ENCODE peak calls at places on chromosome 13, in four cellular contexts. Q is psoas muscle, N is epithelial cell of proximal tubule, P is dorsolateral prefrontal cortex. C is an unnamed sample.

GRCh38 chr13:44017756-44018309 is 138.1 kb downstream of the LACC1 start:
- DNase-seq in Q (no peak), N (no peak), P (no peak), C (no peak)

GRCh38 chr13:30745917-30746686 is 10.8 kb downstream of the ALOX5AP start:
- DNase-seq in Q (no peak), N (no peak), P (no peak), C (no peak)

GRCh38 chr13:35723061-35723461 is 246.6 kb upstream of the MAB21L1 start:
- DNase-seq in Q (no peak), N (no peak), P (no peak), C (no peak)

GRCh38 chr13:51154029-51154555 is 43.0 kb upstream of the C13orf42 start:
- DNase-seq in Q (no peak), N (no peak), P (no peak), C (no peak)

GRCh38 chr13:95601216-95601615 is 43.3 kb downstream of the DZIP1 start:
- DNase-seq in Q (no peak), N (no peak), P (no peak), C (no peak)

GRCh38 chr13:43784491-43784890 is 2.3 kb downstream of the ENOX1 start:
- DNase-seq in Q (no peak), N (no peak), P (no peak), C (no peak)

GRCh38 chr13:27425918-27426630 is 1.7 kb downstream of the GTF3A start:
- DNase-seq in Q (peak; percentile 88), N (no peak), P (peak; percentile 74), C (peak; percentile 43)

GRCh38 chr13:23714672-23715071 is 144.5 kb downstream of the TNFRSF19 start:
- DNase-seq in Q (no peak), N (no peak), P (no peak), C (no peak)

GRCh38 chr13:79548886-79549285 is 67.9 kb downstream of the NDFIP2 start:
- DNase-seq in Q (no peak), N (no peak), P (no peak), C (no peak)
- TF ChIP-seq CTCF in Q (peak; percentile 8), N (peak; percentile 31), P (peak; percentile 64), C (no peak)

GRCh38 chr13:64716936-64717335 is 2513.2 kb downstream of the PCDH9 start:
- DNase-seq in Q (no peak), N (no peak), P (no peak), C (no peak)
- TF ChIP-seq CTCF in Q (no peak), N (no peak), P (no peak), C (no peak)

GRCh38 chr13:113350065-113350937 is 13.6 kb downstream of the GRTP1 start:
- DNase-seq in Q (peak; percentile 40), N (no peak), P (no peak), C (no peak)
- TF ChIP-seq CTCF in Q (no peak), N (no peak), P (no peak), C (no peak)

DNA sequence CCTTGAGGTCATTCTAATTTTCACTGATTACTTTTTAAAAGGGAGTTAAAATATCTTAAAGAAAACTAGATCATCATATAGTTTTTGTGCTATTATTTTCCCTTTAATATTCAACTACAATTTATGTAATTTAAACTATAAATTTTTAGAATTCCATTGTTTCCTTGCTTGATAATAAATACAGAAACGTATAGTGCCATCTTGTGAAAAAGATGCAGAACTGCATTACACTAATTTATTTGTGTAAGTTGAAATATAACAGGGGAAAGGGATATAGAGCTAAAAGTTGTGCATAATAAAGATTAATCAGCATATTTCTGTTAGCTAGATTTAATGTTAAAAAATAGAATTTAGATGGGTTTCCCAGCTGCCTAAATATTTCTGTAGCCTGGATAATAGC is 61.5 kb upstream of the TDRD3 start:
- DNase-seq in Q (no peak), N (no peak), P (no peak), C (no peak)
- TF ChIP-seq CTCF in Q (peak; percentile 48), N (peak; percentile 48), P (peak; percentile 74), C (peak; percentile 32)

DNA sequence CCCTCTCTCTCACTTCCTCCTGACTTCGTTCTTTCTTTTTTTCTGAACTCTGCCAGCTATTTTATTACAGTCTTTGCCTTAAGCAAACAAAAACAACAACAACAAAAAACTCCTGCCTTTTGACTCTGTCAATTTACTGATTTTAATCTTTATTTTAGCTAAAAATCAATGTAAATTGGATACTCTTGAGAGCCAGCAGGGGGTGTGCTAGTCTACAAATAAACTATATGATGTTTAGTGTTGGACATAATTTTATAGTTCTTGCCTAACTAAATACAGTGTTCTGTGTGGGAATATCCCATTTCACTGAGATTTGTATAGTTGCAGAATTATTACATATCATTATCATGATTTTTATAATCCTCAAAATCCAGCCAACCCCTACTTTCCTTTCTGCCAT is 1199.9 kb upstream of the SPRY2 start:
- DNase-seq in Q (no peak), N (no peak), P (no peak), C (no peak)
- TF ChIP-seq CTCF in Q (no peak), N (peak; percentile 69), P (peak; percentile 46), C (no peak)

GRCh38 chr13:98471895-98472294 is 105.0 kb downstream of the STK24 start:
- DNase-seq in Q (no peak), N (no peak), P (no peak), C (no peak)
- TF ChIP-seq CTCF in Q (no peak), N (no peak), P (no peak), C (no peak)

GRCh38 chr13:40390290-40391008 is 276.0 kb downstream of the FOXO1 start:
- DNase-seq in Q (no peak), N (no peak), P (no peak), C (no peak)

GRCh38 chr13:40388617-40389016 is 277.8 kb downstream of the FOXO1 start:
- DNase-seq in Q (no peak), N (no peak), P (no peak), C (peak; percentile 65)

GRCh38 chr13:40386586-40386985 is 279.9 kb downstream of the FOXO1 start:
- DNase-seq in Q (no peak), N (no peak), P (no peak), C (no peak)

GRCh38 chr13:40387775-40388174 is 278.7 kb downstream of the FOXO1 start:
- DNase-seq in Q (no peak), N (no peak), P (no peak), C (no peak)

GRCh38 chr13:40389081-40389641 is 277.3 kb downstream of the FOXO1 start:
- DNase-seq in Q (no peak), N (no peak), P (no peak), C (no peak)
- TF ChIP-seq CTCF in Q (no peak), N (no peak), P (no peak), C (no peak)